ENCODE peak calls at places on chromosomes 1 and 21, in four cellular contexts. One of them, this sample, is unnamed. For H3K9me3, the result is how much of the 10 kb centered on the place peaks cover.

GRCh38 chr1:168687796-168688195 is 41.2 kb downstream of the DPT start:
- DNase-seq in fibroblast of lung: no peak
- DNase-seq in endothelial cell of umbilical vein: no peak
- DNase-seq in body of pancreas: no peak
- DNase-seq in this sample: no peak

GRCh38 chr21:43211085-43212071 is 42.6 kb downstream of the CRYAA start:
- DNase-seq in fibroblast of lung: peak
- DNase-seq in endothelial cell of umbilical vein: peak
- DNase-seq in body of pancreas: peak
- DNase-seq in this sample: peak

GRCh38 chr1:183593356-183593755 is 3.1 kb upstream of the NCF2 start:
- DNase-seq in fibroblast of lung: no peak
- DNase-seq in endothelial cell of umbilical vein: no peak
- DNase-seq in body of pancreas: no peak
- DNase-seq in this sample: no peak

GRCh38 chr1:246569248-246570238 is 3.3 kb downstream of the CNST start:
- DNase-seq in fibroblast of lung: no peak
- DNase-seq in endothelial cell of umbilical vein: peak
- DNase-seq in body of pancreas: no peak
- DNase-seq in this sample: peak

GRCh38 chr1:167454929-167455785 is 63.2 kb downstream of the CD247 start:
- DNase-seq in endothelial cell of umbilical vein: peak
- DNase-seq in fibroblast of lung: peak
- DNase-seq in body of pancreas: peak
- DNase-seq in this sample: peak

GRCh38 chr1:14372526-14372925 is 226.0 kb upstream of the KAZN start:
- DNase-seq in endothelial cell of umbilical vein: no peak
- DNase-seq in body of pancreas: no peak
- DNase-seq in fibroblast of lung: no peak
- DNase-seq in this sample: no peak

GRCh38 chr1:1883092-1883858 is 7.6 kb downstream of the GNB1 start:
- DNase-seq in body of pancreas: no peak
- DNase-seq in endothelial cell of umbilical vein: no peak
- DNase-seq in fibroblast of lung: peak
- DNase-seq in this sample: no peak

GRCh38 chr1:235597867-235598553 is 51.6 kb downstream of the GNG4 start:
- DNase-seq in fibroblast of lung: peak
- DNase-seq in body of pancreas: no peak
- DNase-seq in endothelial cell of umbilical vein: peak
- DNase-seq in this sample: no peak

GRCh38 chr1:210070531-210070930 is 132.5 kb downstream of the SYT14 start:
- DNase-seq in endothelial cell of umbilical vein: no peak
- DNase-seq in body of pancreas: no peak
- DNase-seq in fibroblast of lung: no peak
- DNase-seq in this sample: no peak

GRCh38 chr21:21103692-21104091 is 105.5 kb downstream of the NCAM2 start:
- DNase-seq in endothelial cell of umbilical vein: no peak
- DNase-seq in body of pancreas: no peak
- DNase-seq in fibroblast of lung: no peak
- DNase-seq in this sample: no peak

GRCh38 chr1:227434808-227435207 is 116.5 kb upstream of the CDC42BPA start:
- DNase-seq in body of pancreas: no peak
- DNase-seq in endothelial cell of umbilical vein: no peak
- DNase-seq in fibroblast of lung: no peak
- DNase-seq in this sample: no peak

GRCh38 chr1:26287033-26287711 is 7.3 kb downstream of the SH3BGRL3 start:
- DNase-seq in body of pancreas: no peak
- DNase-seq in fibroblast of lung: no peak
- DNase-seq in endothelial cell of umbilical vein: no peak
- DNase-seq in this sample: peak

GRCh38 chr21:44867999-44868700 is 5.3 kb downstream of the PTTG1IP start:
- DNase-seq in fibroblast of lung: no peak
- DNase-seq in body of pancreas: no peak
- DNase-seq in endothelial cell of umbilical vein: no peak
- DNase-seq in this sample: no peak

GRCh38 chr1:45586769-45587168 is 2.9 kb downstream of the NASP start:
- DNase-seq in endothelial cell of umbilical vein: no peak
- DNase-seq in fibroblast of lung: no peak
- DNase-seq in body of pancreas: no peak
- DNase-seq in this sample: no peak
- H3K4me3 ChIP-seq in endothelial cell of umbilical vein: no peak
- H3K4me3 ChIP-seq in fibroblast of lung: peak
- H3K4me3 ChIP-seq in body of pancreas: no peak
- H3K4me3 ChIP-seq in this sample: peak

GRCh38 chr1:105533996-105534395 is 1522.5 kb upstream of the PRMT6 start:
- DNase-seq in fibroblast of lung: no peak
- DNase-seq in endothelial cell of umbilical vein: no peak
- DNase-seq in body of pancreas: no peak
- DNase-seq in this sample: no peak
- H3K9me3 ChIP-seq in fibroblast of lung: under half
- H3K9me3 ChIP-seq in endothelial cell of umbilical vein: under half
- H3K9me3 ChIP-seq in body of pancreas: under half
- H3K9me3 ChIP-seq in this sample: under half

GRCh38 chr1:32683397-32683796 is 19.2 kb downstream of the SYNC start:
- DNase-seq in fibroblast of lung: no peak
- DNase-seq in body of pancreas: no peak
- DNase-seq in endothelial cell of umbilical vein: no peak
- DNase-seq in this sample: no peak
- H3K4me3 ChIP-seq in fibroblast of lung: no peak
- H3K4me3 ChIP-seq in body of pancreas: no peak
- H3K4me3 ChIP-seq in endothelial cell of umbilical vein: no peak
- H3K4me3 ChIP-seq in this sample: no peak

GRCh38 chr21:28523367-28523766 is 469.3 kb downstream of the LTN1 start:
- DNase-seq in endothelial cell of umbilical vein: peak
- DNase-seq in fibroblast of lung: no peak
- DNase-seq in body of pancreas: no peak
- DNase-seq in this sample: no peak
- H3K9me3 ChIP-seq in endothelial cell of umbilical vein: under half
- H3K9me3 ChIP-seq in fibroblast of lung: under half
- H3K9me3 ChIP-seq in body of pancreas: under half
- H3K9me3 ChIP-seq in this sample: under half

GRCh38 chr21:37149411-37149810 is 76.4 kb downstream of the TTC3 start:
- DNase-seq in endothelial cell of umbilical vein: peak
- DNase-seq in fibroblast of lung: peak
- DNase-seq in body of pancreas: no peak
- DNase-seq in this sample: no peak

GRCh38 chr21:37155216-37155615 is 82.2 kb downstream of the TTC3 start:
- DNase-seq in endothelial cell of umbilical vein: no peak
- DNase-seq in fibroblast of lung: peak
- DNase-seq in body of pancreas: no peak
- DNase-seq in this sample: no peak

GRCh38 chr21:37153935-37154350 is 80.9 kb downstream of the TTC3 start:
- DNase-seq in body of pancreas: peak
- DNase-seq in fibroblast of lung: peak
- DNase-seq in endothelial cell of umbilical vein: peak
- DNase-seq in this sample: peak

GRCh38 chr21:37157938-37158337 is 84.9 kb downstream of the TTC3 start:
- DNase-seq in fibroblast of lung: no peak
- DNase-seq in endothelial cell of umbilical vein: no peak
- DNase-seq in body of pancreas: no peak
- DNase-seq in this sample: no peak

GRCh38 chr21:37153193-37153934 is 80.3 kb downstream of the TTC3 start:
- DNase-seq in endothelial cell of umbilical vein: peak
- DNase-seq in fibroblast of lung: peak
- DNase-seq in body of pancreas: peak
- DNase-seq in this sample: peak
- H3K4me3 ChIP-seq in endothelial cell of umbilical vein: no peak
- H3K4me3 ChIP-seq in fibroblast of lung: no peak
- H3K4me3 ChIP-seq in body of pancreas: no peak
- H3K4me3 ChIP-seq in this sample: no peak

GRCh38 chr1:248783367-248783766 is 27.8 kb upstream of the LYPD8 start:
- DNase-seq in fibroblast of lung: no peak
- DNase-seq in body of pancreas: no peak
- DNase-seq in endothelial cell of umbilical vein: no peak
- DNase-seq in this sample: no peak
- H3K9me3 ChIP-seq in fibroblast of lung: under half
- H3K9me3 ChIP-seq in body of pancreas: under half
- H3K9me3 ChIP-seq in endothelial cell of umbilical vein: under half
- H3K9me3 ChIP-seq in this sample: under half

GRCh38 chr1:109210058-109210457 is 3.7 kb upstream of the SARS1 start:
- DNase-seq in endothelial cell of umbilical vein: no peak
- DNase-seq in body of pancreas: no peak
- DNase-seq in fibroblast of lung: no peak
- DNase-seq in this sample: peak
- H3K4me3 ChIP-seq in endothelial cell of umbilical vein: no peak
- H3K4me3 ChIP-seq in body of pancreas: no peak
- H3K4me3 ChIP-seq in fibroblast of lung: no peak
- H3K4me3 ChIP-seq in this sample: no peak

GRCh38 chr1:20328201-20328600 is 37.5 kb downstream of the VWA5B1 start:
- DNase-seq in body of pancreas: no peak
- DNase-seq in fibroblast of lung: no peak
- DNase-seq in endothelial cell of umbilical vein: no peak
- DNase-seq in this sample: no peak
- H3K9me3 ChIP-seq in body of pancreas: under half
- H3K9me3 ChIP-seq in fibroblast of lung: under half
- H3K9me3 ChIP-seq in endothelial cell of umbilical vein: under half
- H3K9me3 ChIP-seq in this sample: under half

DNA sequence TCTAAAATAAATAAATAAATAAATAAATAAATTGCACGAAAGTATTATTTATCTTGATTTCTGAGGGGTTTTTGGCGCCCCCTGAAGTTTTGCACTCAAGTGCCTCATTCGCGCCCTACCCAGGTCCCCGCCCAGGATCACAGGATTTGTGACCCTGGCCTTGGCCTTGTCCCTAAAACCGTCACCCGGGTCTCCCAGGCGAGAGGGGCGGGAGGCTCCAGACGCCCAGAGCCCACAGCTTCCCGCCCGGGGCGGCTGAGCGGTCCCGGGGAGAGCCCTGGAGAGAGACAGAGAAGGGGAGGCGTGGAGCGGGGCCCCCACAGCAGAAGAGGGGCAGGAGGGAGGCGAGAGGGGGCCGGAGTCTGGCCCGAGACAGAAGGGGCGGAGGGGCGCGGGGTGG is 91.8 kb upstream of the CASZ1 start:
- DNase-seq in endothelial cell of umbilical vein: no peak
- DNase-seq in body of pancreas: no peak
- DNase-seq in fibroblast of lung: no peak
- DNase-seq in this sample: no peak
- H3K4me3 ChIP-seq in endothelial cell of umbilical vein: no peak
- H3K4me3 ChIP-seq in body of pancreas: no peak
- H3K4me3 ChIP-seq in fibroblast of lung: no peak
- H3K4me3 ChIP-seq in this sample: no peak

GRCh38 chr1:224820341-224820740 is 109.1 kb upstream of the DNAH14 start:
- DNase-seq in endothelial cell of umbilical vein: no peak
- DNase-seq in fibroblast of lung: no peak
- DNase-seq in body of pancreas: no peak
- DNase-seq in this sample: no peak
- H3K9me3 ChIP-seq in endothelial cell of umbilical vein: under half
- H3K9me3 ChIP-seq in fibroblast of lung: under half
- H3K9me3 ChIP-seq in body of pancreas: under half
- H3K9me3 ChIP-seq in this sample: under half